ENCODE peak calls at places on chromosomes 2 and 18, in six cellular contexts. N is SK-N-SH, G is K562, C is HCT116, B is GM12878, D is HepG2. S is an unnamed sample.

GRCh38 chr2:187527262-187527661 is 27.0 kb downstream of the TFPI start:
- DNase-seq in G (no peak), B (no peak), N (no peak), D (peak; percentile 78), C (no peak), S (no peak)

GRCh38 chr2:59233448-59233847 is 992.3 kb upstream of the FANCL start:
- DNase-seq in C (no peak), B (no peak), D (no peak), N (peak; percentile 1), G (no peak), S (no peak)

GRCh38 chr2:127586136-127586535 is 50.7 kb downstream of the MYO7B start:
- DNase-seq in N (no peak), D (no peak), G (no peak), B (no peak), C (no peak), S (no peak)

GRCh38 chr2:235021752-235022151 is 69.9 kb downstream of the SH3BP4 start:
- DNase-seq in G (no peak), B (no peak), N (peak; percentile 43), D (no peak), C (no peak), S (no peak)

GRCh38 chr18:28167835-28168349 is 9.0 kb downstream of the CDH2 start:
- DNase-seq in B (no peak), D (peak; percentile 82), N (no peak), C (no peak), G (no peak), S (no peak)

GRCh38 chr2:45330617-45331016 is 280.4 kb downstream of the SRBD1 start:
- DNase-seq in C (no peak), G (no peak), D (peak; percentile 54), B (no peak), N (no peak), S (no peak)

GRCh38 chr18:34493099-34493544 is 217.0 kb upstream of the DTNA start:
- DNase-seq in G (no peak), C (no peak), N (peak; percentile 87), D (peak; percentile 72), B (no peak), S (peak; percentile 42)

GRCh38 chr2:159096896-159097295 is 128.5 kb downstream of the TANC1 start:
- DNase-seq in B (no peak), C (no peak), N (no peak), G (no peak), D (no peak), S (no peak)

GRCh38 chr2:36663314-36663713 is 33.2 kb upstream of the VIT start:
- DNase-seq in B (no peak), C (no peak), G (no peak), N (no peak), D (no peak), S (no peak)

GRCh38 chr2:27887830-27888229 is 2.4 kb downstream of the RBKS start:
- DNase-seq in G (no peak), B (no peak), N (no peak), C (no peak), D (no peak), S (no peak)

GRCh38 chr2:130824492-130825061 is 12.1 kb upstream of the ARHGEF4 start:
- DNase-seq in G (no peak), C (no peak), B (peak; percentile 86), D (no peak), N (no peak), S (no peak)

GRCh38 chr2:96374211-96374951 is 38.8 kb downstream of the NCAPH start:
- DNase-seq in B (no peak), N (peak; percentile 64), C (no peak), G (no peak), D (no peak), S (peak; percentile 15)

GRCh38 chr2:45287040-45287439 is 277.8 kb upstream of the SIX2 start:
- DNase-seq in N (no peak), D (no peak), B (no peak), G (no peak), C (no peak), S (no peak)

GRCh38 chr2:627340-627709 is 49.9 kb downstream of the TMEM18 start:
- DNase-seq in N (no peak), C (no peak), G (no peak), B (no peak), D (no peak), S (no peak)
- TF ChIP-seq JUND in N (no peak), C (no peak), G (no peak), B (no peak), D (no peak), S (no peak)

DNA sequence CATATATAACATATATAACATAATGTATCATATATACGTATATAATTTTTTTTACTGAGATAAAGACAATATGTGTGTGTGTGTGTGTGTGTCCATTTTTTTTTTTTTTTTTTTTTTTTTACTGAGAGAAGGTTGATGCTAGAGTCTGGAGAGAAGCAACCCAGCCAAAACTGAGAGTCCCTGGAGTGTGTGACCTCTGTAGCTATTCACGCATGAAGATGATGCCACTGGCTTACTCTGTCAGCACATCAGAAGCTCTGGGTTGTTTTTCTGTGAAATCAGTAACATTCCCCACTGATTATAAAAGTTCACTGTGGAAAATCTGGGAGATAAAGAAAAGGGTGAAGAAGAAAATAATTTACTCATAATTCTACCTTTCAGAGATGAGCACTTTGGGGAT is 27.2 kb downstream of the CCDC195 start:
- DNase-seq in D (no peak), G (no peak), B (no peak), N (no peak), C (no peak), S (no peak)
- TF ChIP-seq JUND in D (no peak), G (no peak), B (no peak), N (no peak), C (no peak), S (no peak)

GRCh38 chr2:30979822-30980245 is 158.4 kb downstream of the GALNT14 start:
- DNase-seq in N (peak; percentile 55), G (no peak), C (peak; percentile 0), D (no peak), B (no peak), S (no peak)
- TF ChIP-seq JUND in N (no peak), G (no peak), C (no peak), D (no peak), B (no peak), S (no peak)

GRCh38 chr2:169683425-169684134 is 10.6 kb downstream of the CFAP210 start:
- DNase-seq in B (no peak), D (peak; percentile 98), N (no peak), C (no peak), G (no peak), S (no peak)
- TF ChIP-seq JUND in B (no peak), D (no peak), N (no peak), C (no peak), G (no peak), S (no peak)

S was measured in T47D.